ENCODE peak calls at places on chromosomes 11 and 22, in ten cellular contexts. C is CD14-positive monocyte, Y is nephron progenitor cell, N is GM10248, L is cardiac muscle cell, O is GM20000, B is heart left ventricle, A is AG10803, P is A673, H is body of pancreas. Q is an unnamed sample.

GRCh38 chr11:66468691-66469090 is 2.0 kb downstream of the PELI3 start:
- DNase-seq in C (no peak), Y (no peak), N (no peak), L (no peak), O (no peak), B (no peak), A (no peak), P (no peak), H (no peak), Q (no peak)

GRCh38 chr11:123525072-123525471 is 95.0 kb downstream of the GRAMD1B start:
- DNase-seq in C (no peak), Y (peak; percentile 9), N (no peak), L (no peak), O (no peak), B (no peak), A (no peak), P (peak; percentile 46), H (no peak), Q (no peak)

GRCh38 chr11:3091846-3092602 is 34.8 kb upstream of the CARS1 start:
- DNase-seq in C (peak; percentile 67), Y (peak; percentile 79), N (peak; percentile 93), L (peak; percentile 61), O (peak; percentile 94), B (peak; percentile 87), A (peak; percentile 37), P (peak; percentile 71), H (peak; percentile 70), Q (no peak)

GRCh38 chr11:111725621-111726020 is 40.6 kb downstream of the PPP2R1B start:
- DNase-seq in C (no peak), Y (no peak), N (no peak), L (no peak), O (no peak), B (no peak), A (no peak), P (no peak), H (no peak), Q (no peak)

GRCh38 chr22:34972498-34972897 is 93.5 kb upstream of the ISX start:
- DNase-seq in C (no peak), Y (no peak), N (no peak), L (no peak), O (no peak), B (no peak), A (no peak), P (no peak), H (no peak), Q (no peak)

GRCh38 chr11:101866619-101867491 is 48.0 kb upstream of the CEP126 start:
- DNase-seq in C (no peak), Y (no peak), N (no peak), L (no peak), O (no peak), B (no peak), A (peak; percentile 68), P (no peak), H (no peak), Q (no peak)

GRCh38 chr11:134270250-134270714 is 5.9 kb upstream of the GLB1L3 start:
- DNase-seq in C (no peak), Y (no peak), N (no peak), L (no peak), O (no peak), B (no peak), A (peak; percentile 16), P (peak; percentile 36), H (no peak), Q (no peak)

GRCh38 chr11:16604784-16605439 is 133.5 kb upstream of the C11orf58 start:
- DNase-seq in C (no peak), Y (peak; percentile 68), N (peak; percentile 20), L (peak; percentile 59), O (peak; percentile 35), B (peak; percentile 78), A (peak; percentile 7), P (peak; percentile 60), H (peak; percentile 64), Q (no peak)

GRCh38 chr11:41613321-41613720 is 153.9 kb upstream of the LRRC4C start:
- DNase-seq in C (no peak), Y (no peak), N (no peak), L (no peak), O (no peak), B (no peak), A (peak; percentile 64), P (no peak), H (no peak), Q (no peak)

DNA sequence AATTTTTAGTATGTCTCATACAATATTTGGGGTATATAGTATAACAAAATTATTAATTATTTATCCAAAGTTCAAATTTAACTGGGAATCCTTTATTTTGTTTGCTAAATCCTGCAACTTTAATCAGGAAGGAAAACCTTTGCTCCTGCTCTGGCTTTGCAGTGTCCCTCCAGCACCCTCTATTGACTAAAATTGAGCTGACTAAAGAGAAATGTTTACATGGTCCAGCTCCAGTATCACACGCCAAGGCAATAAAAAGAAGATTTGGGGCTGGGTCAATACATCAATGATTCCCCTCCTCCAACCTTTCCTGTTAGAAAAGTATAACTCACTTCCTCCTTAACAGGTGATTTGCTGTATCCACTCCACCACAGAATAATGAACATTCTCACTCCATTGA is 153.0 kb upstream of the LRRC4C start:
- DNase-seq in C (no peak), Y (no peak), N (no peak), L (no peak), O (no peak), B (no peak), A (peak; percentile 8), P (peak; percentile 13), H (no peak), Q (no peak)
- TF ChIP-seq CTCF in C (no peak), Y (no peak), N (no peak), L (no peak), O (no peak), B (no peak), A (peak; percentile 45), P (peak; percentile 42), H (no peak), Q (no peak)

GRCh38 chr22:24188705-24189248 is 7.5 kb downstream of the SUSD2 start:
- DNase-seq in C (no peak), Y (no peak), N (no peak), L (no peak), O (no peak), B (no peak), A (no peak), P (no peak), H (no peak), Q (no peak)

GRCh38 chr22:24189249-24190158 is 8.2 kb downstream of the SUSD2 start:
- DNase-seq in C (peak; percentile 71), Y (peak; percentile 76), N (peak; percentile 87), L (peak; percentile 81), O (peak; percentile 86), B (peak; percentile 86), A (peak; percentile 45), P (peak; percentile 43), H (peak; percentile 84), Q (no peak)

GRCh38 chr22:24190566-24191208 is 9.4 kb downstream of the SUSD2 start:
- DNase-seq in C (no peak), Y (no peak), N (no peak), L (no peak), O (no peak), B (no peak), A (no peak), P (no peak), H (no peak), Q (no peak)

GRCh38 chr22:24191381-24191841 is 10.1 kb downstream of the SUSD2 start:
- DNase-seq in C (no peak), Y (no peak), N (no peak), L (no peak), O (no peak), B (no peak), A (no peak), P (no peak), H (no peak), Q (no peak)

DNA sequence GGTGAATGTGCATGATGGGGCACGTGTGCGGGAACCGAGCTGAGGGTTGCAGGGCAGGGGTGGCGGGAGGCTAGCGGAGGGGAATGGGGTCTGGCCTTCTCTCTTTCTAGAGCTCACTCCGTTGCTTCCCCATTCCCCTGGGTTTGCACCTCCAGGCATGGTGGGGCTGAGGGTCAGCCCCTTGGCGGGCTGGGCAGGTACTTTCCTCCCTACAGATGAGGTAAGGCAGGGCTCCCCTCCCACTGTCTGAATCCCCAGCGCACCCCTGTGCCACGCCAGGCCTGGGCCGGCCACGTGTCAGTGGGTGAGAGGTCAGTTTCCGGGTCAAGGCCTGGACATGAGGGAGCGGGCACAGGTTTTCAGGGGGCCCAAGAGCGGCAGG is 8.9 kb downstream of the SUSD2 start:
- DNase-seq in C (no peak), Y (no peak), N (no peak), L (no peak), O (no peak), B (no peak), A (no peak), P (no peak), H (peak; percentile 12), Q (no peak)
- TF ChIP-seq CTCF in C (no peak), Y (no peak), N (no peak), L (no peak), O (no peak), B (no peak), A (no peak), P (no peak), H (no peak), Q (no peak)

DNA sequence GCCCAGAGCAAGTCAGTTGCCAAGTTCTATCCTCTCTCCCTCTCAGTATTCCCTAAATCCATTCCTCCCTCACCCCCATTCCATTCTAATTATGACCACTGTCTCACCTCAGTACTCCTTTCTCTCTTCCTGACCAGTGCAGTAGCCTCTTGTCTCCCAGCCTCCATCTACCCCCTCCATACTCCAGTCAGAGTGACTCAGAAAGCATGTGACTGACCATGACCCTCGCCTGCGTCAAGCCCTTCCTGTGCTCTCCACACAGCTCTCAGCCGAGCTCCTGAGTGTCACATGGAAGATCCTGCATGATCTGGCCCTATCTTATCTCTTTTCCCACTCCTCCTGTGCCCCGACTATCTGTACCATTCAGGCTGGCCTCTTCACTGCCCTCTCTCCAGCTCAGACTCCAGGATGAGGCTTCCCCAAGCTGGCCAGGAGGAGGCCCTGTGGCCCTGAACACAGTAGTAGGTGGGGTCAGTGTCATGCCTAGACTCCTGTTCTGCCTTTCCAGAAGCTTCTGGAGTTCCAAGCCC is 42.6 kb downstream of the NEU3 start:
- DNase-seq in C (no peak), Y (no peak), N (no peak), L (peak; percentile 86), O (no peak), B (no peak), A (peak; percentile 76), P (no peak), H (no peak), Q (no peak)
- TF ChIP-seq CTCF in C (no peak), Y (no peak), N (no peak), L (no peak), O (no peak), B (no peak), A (no peak), P (no peak), H (no peak), Q (no peak)

GRCh38 chr11:106309070-106309684 is 231.7 kb downstream of the AASDHPPT start:
- DNase-seq in C (no peak), Y (no peak), N (no peak), L (peak; percentile 37), O (no peak), B (no peak), A (no peak), P (no peak), H (no peak), Q (no peak)

GRCh38 chr11:106302416-106302815 is 225.0 kb downstream of the AASDHPPT start:
- DNase-seq in C (no peak), Y (no peak), N (no peak), L (no peak), O (no peak), B (no peak), A (no peak), P (no peak), H (no peak), Q (no peak)

GRCh38 chr11:106305458-106305857 is 228.0 kb downstream of the AASDHPPT start:
- DNase-seq in C (no peak), Y (no peak), N (no peak), L (no peak), O (no peak), B (no peak), A (no peak), P (no peak), H (no peak), Q (no peak)

GRCh38 chr11:106304274-106304673 is 226.8 kb downstream of the AASDHPPT start:
- DNase-seq in C (no peak), Y (no peak), N (no peak), L (peak; percentile 47), O (no peak), B (no peak), A (peak; percentile 79), P (no peak), H (no peak), Q (no peak)

GRCh38 chr11:106306942-106307341 is 229.5 kb downstream of the AASDHPPT start:
- DNase-seq in C (no peak), Y (no peak), N (no peak), L (no peak), O (no peak), B (no peak), A (no peak), P (no peak), H (no peak), Q (no peak)
- TF ChIP-seq CTCF in C (no peak), Y (no peak), N (no peak), L (no peak), O (no peak), B (no peak), A (peak; percentile 22), P (no peak), H (no peak), Q (no peak)

Q was measured in coronary artery.